ENCODE peak calls at places on chromosomes 13 and 19, in five cellular contexts. One of them, this sample, is unnamed.

GRCh38 chr13:21738636-21739035 is 67.8 kb downstream of the FGF9 start:
- DNase-seq in RPMI7951: no peak
- DNase-seq in endothelial cell of umbilical vein: no peak
- DNase-seq in Ammon's horn: no peak
- DNase-seq in osteoblast: no peak
- DNase-seq in this sample: no peak

GRCh38 chr13:35700661-35701060 is 224.2 kb upstream of the MAB21L1 start:
- DNase-seq in RPMI7951: peak
- DNase-seq in endothelial cell of umbilical vein: no peak
- DNase-seq in Ammon's horn: no peak
- DNase-seq in osteoblast: peak
- DNase-seq in this sample: no peak

GRCh38 chr13:59203855-59204254 is 959.9 kb downstream of the DIAPH3 start:
- DNase-seq in RPMI7951: no peak
- DNase-seq in endothelial cell of umbilical vein: peak
- DNase-seq in Ammon's horn: no peak
- DNase-seq in osteoblast: no peak
- DNase-seq in this sample: no peak

GRCh38 chr13:46389985-46390384 is 2.9 kb upstream of the RUBCNL start:
- DNase-seq in RPMI7951: peak
- DNase-seq in endothelial cell of umbilical vein: no peak
- DNase-seq in Ammon's horn: peak
- DNase-seq in osteoblast: peak
- DNase-seq in this sample: peak

GRCh38 chr19:39375929-39376328 is 15.0 kb downstream of the PAF1 start:
- DNase-seq in RPMI7951: no peak
- DNase-seq in endothelial cell of umbilical vein: no peak
- DNase-seq in Ammon's horn: no peak
- DNase-seq in osteoblast: peak
- DNase-seq in this sample: no peak

GRCh38 chr13:75760182-75760981 is 124.3 kb downstream of the LMO7 start:
- DNase-seq in RPMI7951: no peak
- DNase-seq in endothelial cell of umbilical vein: peak
- DNase-seq in Ammon's horn: peak
- DNase-seq in osteoblast: peak
- DNase-seq in this sample: no peak

GRCh38 chr13:111658150-111659100 is 338.0 kb downstream of the TEX29 start:
- DNase-seq in RPMI7951: no peak
- DNase-seq in endothelial cell of umbilical vein: no peak
- DNase-seq in Ammon's horn: peak
- DNase-seq in osteoblast: no peak
- DNase-seq in this sample: no peak

GRCh38 chr13:21050288-21051197 is 10.8 kb downstream of the LATS2 start:
- DNase-seq in RPMI7951: no peak
- DNase-seq in endothelial cell of umbilical vein: no peak
- DNase-seq in Ammon's horn: no peak
- DNase-seq in osteoblast: no peak
- DNase-seq in this sample: no peak

GRCh38 chr13:114248011-114248410 is 13.3 kb downstream of the CDC16 start:
- DNase-seq in RPMI7951: no peak
- DNase-seq in endothelial cell of umbilical vein: no peak
- DNase-seq in Ammon's horn: no peak
- DNase-seq in osteoblast: peak
- DNase-seq in this sample: no peak

GRCh38 chr13:39159393-39159792 is 121.1 kb downstream of the NHLRC3 start:
- DNase-seq in RPMI7951: no peak
- DNase-seq in endothelial cell of umbilical vein: peak
- DNase-seq in Ammon's horn: no peak
- DNase-seq in osteoblast: no peak
- DNase-seq in this sample: peak

GRCh38 chr13:50127017-50127725 is 111.9 kb downstream of the KCNRG start:
- DNase-seq in RPMI7951: no peak
- DNase-seq in endothelial cell of umbilical vein: no peak
- DNase-seq in Ammon's horn: no peak
- DNase-seq in osteoblast: peak
- DNase-seq in this sample: no peak

GRCh38 chr13:41588899-41589298 is 131.5 kb downstream of the RGCC start:
- DNase-seq in RPMI7951: peak
- DNase-seq in endothelial cell of umbilical vein: peak
- DNase-seq in Ammon's horn: no peak
- DNase-seq in osteoblast: peak
- DNase-seq in this sample: no peak

GRCh38 chr13:38763446-38764381 is 76.8 kb downstream of the FREM2 start:
- DNase-seq in RPMI7951: peak
- DNase-seq in endothelial cell of umbilical vein: peak
- DNase-seq in Ammon's horn: peak
- DNase-seq in osteoblast: peak
- DNase-seq in this sample: peak

GRCh38 chr19:28940751-28941500 is 272.0 kb downstream of the UQCRFS1 start:
- DNase-seq in RPMI7951: no peak
- DNase-seq in endothelial cell of umbilical vein: no peak
- DNase-seq in Ammon's horn: peak
- DNase-seq in osteoblast: no peak
- DNase-seq in this sample: no peak

GRCh38 chr13:43272866-43273265 is 249.5 kb downstream of the DNAJC15 start:
- DNase-seq in RPMI7951: no peak
- DNase-seq in endothelial cell of umbilical vein: no peak
- DNase-seq in Ammon's horn: no peak
- DNase-seq in osteoblast: no peak
- DNase-seq in this sample: no peak

GRCh38 chr13:74210693-74211393 is 76.6 kb upstream of the KLF12 start:
- DNase-seq in RPMI7951: peak
- DNase-seq in endothelial cell of umbilical vein: peak
- DNase-seq in Ammon's horn: no peak
- DNase-seq in osteoblast: peak
- DNase-seq in this sample: peak

GRCh38 chr13:20901668-20902437 is 693 bp downstream of the XPO4 start:
- DNase-seq in RPMI7951: peak
- DNase-seq in endothelial cell of umbilical vein: peak
- DNase-seq in Ammon's horn: peak
- DNase-seq in osteoblast: peak
- DNase-seq in this sample: peak

GRCh38 chr13:113991191-113991669 is 17.4 kb upstream of the C13orf46 start:
- DNase-seq in RPMI7951: no peak
- DNase-seq in endothelial cell of umbilical vein: no peak
- DNase-seq in Ammon's horn: peak
- DNase-seq in osteoblast: no peak
- DNase-seq in this sample: peak

GRCh38 chr13:113150545-113151365 is 7.7 kb upstream of the PROZ start:
- DNase-seq in RPMI7951: no peak
- DNase-seq in endothelial cell of umbilical vein: no peak
- DNase-seq in Ammon's horn: no peak
- DNase-seq in osteoblast: peak
- DNase-seq in this sample: no peak